ENCODE peak calls at places on chromosomes 16 and 17, in six cellular contexts. One of them, this sample, is unnamed.

GRCh38 chr16:66207864-66208226 is 158.6 kb upstream of the CDH5 start:
- DNase-seq in lower lobe of right lung: no peak
- DNase-seq in brain microvascular endothelial cell: no peak
- DNase-seq in neural progenitor cell: no peak
- DNase-seq in K562: no peak
- DNase-seq in dorsolateral prefrontal cortex: no peak
- DNase-seq in this sample: no peak

GRCh38 chr17:81549031-81549557 is 3.1 kb downstream of the FAAP100 start:
- DNase-seq in lower lobe of right lung: no peak
- DNase-seq in brain microvascular endothelial cell: no peak
- DNase-seq in neural progenitor cell: no peak
- DNase-seq in K562: no peak
- DNase-seq in dorsolateral prefrontal cortex: no peak
- DNase-seq in this sample: no peak

GRCh38 chr17:81239714-81240555 is 817 bp downstream of the NDUFAF8 start:
- DNase-seq in lower lobe of right lung: no peak
- DNase-seq in brain microvascular endothelial cell: no peak
- DNase-seq in neural progenitor cell: peak; percentile 57
- DNase-seq in K562: peak; percentile 48
- DNase-seq in dorsolateral prefrontal cortex: no peak
- DNase-seq in this sample: no peak

GRCh38 chr17:14672830-14673229 is 371.9 kb downstream of the HS3ST3B1 start:
- DNase-seq in lower lobe of right lung: no peak
- DNase-seq in brain microvascular endothelial cell: peak; percentile 51
- DNase-seq in neural progenitor cell: peak; percentile 49
- DNase-seq in K562: no peak
- DNase-seq in dorsolateral prefrontal cortex: no peak
- DNase-seq in this sample: no peak

GRCh38 chr16:31505483-31505882 is 2.7 kb downstream of the RUSF1 start:
- DNase-seq in lower lobe of right lung: no peak
- DNase-seq in brain microvascular endothelial cell: no peak
- DNase-seq in neural progenitor cell: no peak
- DNase-seq in K562: no peak
- DNase-seq in dorsolateral prefrontal cortex: no peak
- DNase-seq in this sample: no peak

GRCh38 chr17:21001111-21001812 is 41.5 kb downstream of the USP22 start:
- DNase-seq in lower lobe of right lung: no peak
- DNase-seq in brain microvascular endothelial cell: no peak
- DNase-seq in neural progenitor cell: no peak
- DNase-seq in K562: no peak
- DNase-seq in dorsolateral prefrontal cortex: no peak
- DNase-seq in this sample: no peak

GRCh38 chr17:46770439-46770817 is 48.1 kb downstream of the WNT3 start:
- DNase-seq in lower lobe of right lung: no peak
- DNase-seq in brain microvascular endothelial cell: no peak
- DNase-seq in neural progenitor cell: no peak
- DNase-seq in K562: no peak
- DNase-seq in dorsolateral prefrontal cortex: no peak
- DNase-seq in this sample: no peak

GRCh38 chr16:21644674-21645073 is 7.7 kb downstream of the IGSF6 start:
- DNase-seq in lower lobe of right lung: no peak
- DNase-seq in brain microvascular endothelial cell: no peak
- DNase-seq in neural progenitor cell: no peak
- DNase-seq in K562: no peak
- DNase-seq in dorsolateral prefrontal cortex: no peak
- DNase-seq in this sample: no peak

GRCh38 chr17:77466596-77467223 is 325.9 kb downstream of the SEC14L1 start:
- DNase-seq in lower lobe of right lung: no peak
- DNase-seq in brain microvascular endothelial cell: no peak
- DNase-seq in neural progenitor cell: peak; percentile 41
- DNase-seq in K562: no peak
- DNase-seq in dorsolateral prefrontal cortex: no peak
- DNase-seq in this sample: no peak

GRCh38 chr17:49715221-49715620 is 7.5 kb upstream of the SLC35B1 start:
- DNase-seq in lower lobe of right lung: no peak
- DNase-seq in brain microvascular endothelial cell: no peak
- DNase-seq in neural progenitor cell: no peak
- DNase-seq in K562: no peak
- DNase-seq in dorsolateral prefrontal cortex: no peak
- DNase-seq in this sample: no peak

GRCh38 chr17:60391419-60392041 is 403 bp downstream of the USP32 start:
- DNase-seq in lower lobe of right lung: no peak
- DNase-seq in brain microvascular endothelial cell: no peak
- DNase-seq in neural progenitor cell: peak; percentile 86
- DNase-seq in K562: no peak
- DNase-seq in dorsolateral prefrontal cortex: no peak
- DNase-seq in this sample: peak; percentile 81

GRCh38 chr17:45428954-45429337 is 3.7 kb downstream of the ARHGAP27 start:
- DNase-seq in lower lobe of right lung: peak; percentile 53
- DNase-seq in brain microvascular endothelial cell: no peak
- DNase-seq in neural progenitor cell: no peak
- DNase-seq in K562: no peak
- DNase-seq in dorsolateral prefrontal cortex: no peak
- DNase-seq in this sample: no peak

GRCh38 chr16:50692999-50693781 is at the start of gene NOD2:
- DNase-seq in lower lobe of right lung: no peak
- DNase-seq in brain microvascular endothelial cell: no peak
- DNase-seq in neural progenitor cell: peak; percentile 63
- DNase-seq in K562: peak; percentile 64
- DNase-seq in dorsolateral prefrontal cortex: no peak
- DNase-seq in this sample: no peak

GRCh38 chr16:69772560-69773254 is 10.6 kb downstream of the WWP2 start:
- DNase-seq in lower lobe of right lung: no peak
- DNase-seq in brain microvascular endothelial cell: peak; percentile 7
- DNase-seq in neural progenitor cell: peak; percentile 13
- DNase-seq in K562: no peak
- DNase-seq in dorsolateral prefrontal cortex: no peak
- DNase-seq in this sample: no peak

GRCh38 chr17:39735882-39736281 is 1.9 kb upstream of the GRB7 start:
- DNase-seq in lower lobe of right lung: no peak
- DNase-seq in brain microvascular endothelial cell: no peak
- DNase-seq in neural progenitor cell: no peak
- DNase-seq in K562: no peak
- DNase-seq in dorsolateral prefrontal cortex: no peak
- DNase-seq in this sample: no peak

GRCh38 chr16:50640391-50640790 is 40.7 kb downstream of the SNX20 start:
- DNase-seq in lower lobe of right lung: no peak
- DNase-seq in brain microvascular endothelial cell: no peak
- DNase-seq in neural progenitor cell: no peak
- DNase-seq in K562: no peak
- DNase-seq in dorsolateral prefrontal cortex: no peak
- DNase-seq in this sample: no peak

GRCh38 chr16:886802-887731 is 83.7 kb downstream of the LMF1 start:
- DNase-seq in lower lobe of right lung: peak; percentile 39
- DNase-seq in brain microvascular endothelial cell: no peak
- DNase-seq in neural progenitor cell: peak; percentile 46
- DNase-seq in K562: no peak
- DNase-seq in dorsolateral prefrontal cortex: no peak
- DNase-seq in this sample: peak; percentile 11

GRCh38 chr17:51336112-51336822 is 75.9 kb downstream of the UTP18 start:
- DNase-seq in lower lobe of right lung: no peak
- DNase-seq in brain microvascular endothelial cell: no peak
- DNase-seq in neural progenitor cell: no peak
- DNase-seq in K562: no peak
- DNase-seq in dorsolateral prefrontal cortex: no peak
- DNase-seq in this sample: no peak

GRCh38 chr17:16286009-16286946 is 67.0 kb downstream of the CENPV start:
- DNase-seq in lower lobe of right lung: peak; percentile 90
- DNase-seq in brain microvascular endothelial cell: peak; percentile 98
- DNase-seq in neural progenitor cell: peak; percentile 68
- DNase-seq in K562: peak; percentile 87
- DNase-seq in dorsolateral prefrontal cortex: no peak
- DNase-seq in this sample: peak; percentile 56

GRCh38 chr17:82932146-82933005 is 92.6 kb upstream of the ZNF750 start:
- DNase-seq in lower lobe of right lung: peak; percentile 14
- DNase-seq in brain microvascular endothelial cell: peak; percentile 67
- DNase-seq in neural progenitor cell: no peak
- DNase-seq in K562: no peak
- DNase-seq in dorsolateral prefrontal cortex: no peak
- DNase-seq in this sample: no peak

GRCh38 chr16:53291757-53292392 is 142.4 kb upstream of the RBL2 start:
- DNase-seq in lower lobe of right lung: no peak
- DNase-seq in brain microvascular endothelial cell: peak; percentile 1
- DNase-seq in neural progenitor cell: no peak
- DNase-seq in K562: no peak
- DNase-seq in dorsolateral prefrontal cortex: no peak
- DNase-seq in this sample: no peak

GRCh38 chr17:9367186-9367585 is 208.4 kb downstream of the STX8 start:
- DNase-seq in lower lobe of right lung: no peak
- DNase-seq in brain microvascular endothelial cell: no peak
- DNase-seq in neural progenitor cell: no peak
- DNase-seq in K562: no peak
- DNase-seq in dorsolateral prefrontal cortex: no peak
- DNase-seq in this sample: no peak

GRCh38 chr17:1639549-1639948 is 6.0 kb downstream of the SCARF1 start:
- DNase-seq in lower lobe of right lung: peak; percentile 83
- DNase-seq in brain microvascular endothelial cell: no peak
- DNase-seq in neural progenitor cell: peak; percentile 64
- DNase-seq in K562: no peak
- DNase-seq in dorsolateral prefrontal cortex: no peak
- DNase-seq in this sample: no peak

DNA sequence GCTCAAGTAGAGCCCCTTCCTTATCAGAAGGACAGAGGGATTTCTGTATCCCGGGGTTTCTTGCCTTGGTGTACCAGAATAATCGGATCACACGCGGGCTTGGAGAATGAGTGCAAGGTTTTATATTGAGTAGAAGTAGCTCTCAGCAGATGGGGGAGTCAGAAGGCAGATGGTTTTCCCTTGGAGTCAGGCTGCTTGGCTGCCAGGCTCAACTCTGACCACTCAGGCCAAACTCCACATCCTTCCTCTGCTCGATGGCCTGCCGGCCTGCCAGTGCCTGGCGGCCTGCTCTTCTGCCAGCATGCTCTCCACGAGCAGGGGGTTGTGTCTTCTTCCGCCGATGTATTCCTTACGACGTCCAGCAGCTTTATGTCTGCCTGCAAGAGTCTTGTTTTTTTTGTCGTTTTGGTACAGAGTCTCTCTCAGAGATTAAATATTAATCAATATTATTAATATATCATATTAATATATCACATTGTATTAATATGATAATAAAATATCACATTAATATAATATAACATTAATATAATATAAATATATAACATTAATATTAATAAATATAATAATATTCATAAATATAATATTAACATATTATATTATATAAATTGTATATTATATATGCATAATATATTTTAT is 229.2 kb upstream of the WSCD1 start:
- DNase-seq in lower lobe of right lung: no peak
- DNase-seq in brain microvascular endothelial cell: no peak
- DNase-seq in neural progenitor cell: no peak
- DNase-seq in K562: no peak
- DNase-seq in dorsolateral prefrontal cortex: no peak
- DNase-seq in this sample: no peak
- H3K27me3 ChIP-seq in lower lobe of right lung: peaks cover 4% of the 10 kb centered on the region
- H3K27me3 ChIP-seq in brain microvascular endothelial cell: no peaks in the 10 kb centered on the region
- H3K27me3 ChIP-seq in neural progenitor cell: no peaks in the 10 kb centered on the region
- H3K27me3 ChIP-seq in K562: no peaks in the 10 kb centered on the region
- H3K27me3 ChIP-seq in dorsolateral prefrontal cortex: no peaks in the 10 kb centered on the region
- H3K27me3 ChIP-seq in this sample: no peaks in the 10 kb centered on the region

GRCh38 chr16:58126451-58126968 is 2.7 kb downstream of the CFAP20 start:
- DNase-seq in lower lobe of right lung: no peak
- DNase-seq in brain microvascular endothelial cell: no peak
- DNase-seq in neural progenitor cell: no peak
- DNase-seq in K562: no peak
- DNase-seq in dorsolateral prefrontal cortex: no peak
- DNase-seq in this sample: no peak

GRCh38 chr16:58125781-58126335 is 3.3 kb downstream of the CFAP20 start:
- DNase-seq in lower lobe of right lung: no peak
- DNase-seq in brain microvascular endothelial cell: no peak
- DNase-seq in neural progenitor cell: no peak
- DNase-seq in K562: no peak
- DNase-seq in dorsolateral prefrontal cortex: no peak
- DNase-seq in this sample: no peak

GRCh38 chr16:58128181-58128631 is 975 bp downstream of the CFAP20 start:
- DNase-seq in lower lobe of right lung: no peak
- DNase-seq in brain microvascular endothelial cell: no peak
- DNase-seq in neural progenitor cell: peak; percentile 17
- DNase-seq in K562: no peak
- DNase-seq in dorsolateral prefrontal cortex: no peak
- DNase-seq in this sample: no peak

GRCh38 chr16:58127634-58128033 is 1.5 kb downstream of the CFAP20 start:
- DNase-seq in lower lobe of right lung: no peak
- DNase-seq in brain microvascular endothelial cell: no peak
- DNase-seq in neural progenitor cell: no peak
- DNase-seq in K562: no peak
- DNase-seq in dorsolateral prefrontal cortex: no peak
- DNase-seq in this sample: no peak

GRCh38 chr16:58127033-58127556 is 2.1 kb downstream of the CFAP20 start:
- DNase-seq in lower lobe of right lung: no peak
- DNase-seq in brain microvascular endothelial cell: peak; percentile 38
- DNase-seq in neural progenitor cell: peak; percentile 26
- DNase-seq in K562: no peak
- DNase-seq in dorsolateral prefrontal cortex: no peak
- DNase-seq in this sample: no peak
- TF ChIP-seq CTCF in lower lobe of right lung: peak; percentile 24
- TF ChIP-seq CTCF in brain microvascular endothelial cell: peak; percentile 37
- TF ChIP-seq CTCF in neural progenitor cell: peak; percentile 35
- TF ChIP-seq CTCF in K562: peak; percentile 51
- TF ChIP-seq CTCF in dorsolateral prefrontal cortex: peak; percentile 24
- TF ChIP-seq CTCF in this sample: peak; percentile 56

DNA sequence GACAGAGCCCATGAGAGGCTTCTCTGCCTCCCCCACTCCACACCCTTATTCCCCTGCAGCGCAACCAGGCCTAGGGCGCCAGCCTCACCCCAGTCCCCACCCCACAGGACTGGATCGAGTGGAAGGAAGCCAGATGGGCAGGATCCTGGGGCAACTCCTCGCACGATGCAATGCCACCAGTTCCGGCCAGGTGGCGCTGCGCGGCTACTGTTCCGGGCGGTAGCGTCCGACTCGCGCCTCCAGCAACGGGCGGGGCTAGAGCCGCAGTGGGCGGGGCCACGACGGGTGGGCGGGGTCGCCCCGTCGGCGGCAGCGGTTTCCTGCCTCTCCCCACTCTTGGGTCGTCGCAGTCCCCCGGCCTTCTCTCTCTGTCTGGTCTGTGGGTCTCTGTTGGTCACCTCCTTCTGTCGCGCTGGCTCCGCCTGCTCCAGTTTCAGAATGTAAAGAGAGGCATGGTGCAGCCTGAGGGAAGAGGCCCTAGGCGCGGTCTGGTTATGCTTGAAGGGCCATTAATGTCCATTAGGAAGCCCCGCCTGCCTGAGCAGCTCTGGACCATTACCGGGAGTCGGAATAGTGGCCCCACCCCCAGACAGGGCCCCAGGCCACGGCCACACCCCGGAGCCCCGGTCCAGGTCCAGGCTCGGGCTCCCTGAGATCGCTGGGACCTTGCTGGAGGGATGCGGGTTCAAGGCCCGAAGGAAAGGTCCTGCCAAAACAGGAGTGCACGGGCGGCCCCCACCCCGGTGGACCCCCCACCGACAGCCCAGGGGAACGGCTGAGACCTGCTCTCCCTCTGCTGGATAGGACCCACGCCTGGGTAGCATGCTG is 3.4 kb upstream of the NHERF2 start:
- DNase-seq in lower lobe of right lung: peak; percentile 95
- DNase-seq in brain microvascular endothelial cell: peak; percentile 68
- DNase-seq in neural progenitor cell: peak; percentile 93
- DNase-seq in K562: peak; percentile 90
- DNase-seq in dorsolateral prefrontal cortex: peak; percentile 88
- DNase-seq in this sample: peak; percentile 93
- H3K27me3 ChIP-seq in lower lobe of right lung: peaks cover 42% of the 10 kb centered on the region
- H3K27me3 ChIP-seq in brain microvascular endothelial cell: peaks cover 13% of the 10 kb centered on the region
- H3K27me3 ChIP-seq in neural progenitor cell: peaks cover 97% of the 10 kb centered on the region
- H3K27me3 ChIP-seq in K562: no peaks in the 10 kb centered on the region
- H3K27me3 ChIP-seq in dorsolateral prefrontal cortex: peaks cover 32% of the 10 kb centered on the region
- H3K27me3 ChIP-seq in this sample: no peaks in the 10 kb centered on the region

GRCh38 chr16:29961479-29962343 is at the start of gene TMEM219:
- DNase-seq in lower lobe of right lung: peak; percentile 93
- DNase-seq in brain microvascular endothelial cell: peak; percentile 72
- DNase-seq in neural progenitor cell: peak; percentile 94
- DNase-seq in K562: peak; percentile 99
- DNase-seq in dorsolateral prefrontal cortex: peak; percentile 85
- DNase-seq in this sample: peak; percentile 93
- TF ChIP-seq CTCF in lower lobe of right lung: peak; percentile 48
- TF ChIP-seq CTCF in brain microvascular endothelial cell: peak; percentile 56
- TF ChIP-seq CTCF in neural progenitor cell: peak; percentile 50
- TF ChIP-seq CTCF in K562: peak; percentile 33
- TF ChIP-seq CTCF in dorsolateral prefrontal cortex: peak; percentile 36
- TF ChIP-seq CTCF in this sample: peak; percentile 40